ENCODE peak calls at places on chromosome 5, in five cellular contexts. K is M059J, P is small intestine, V is A549, U is Right ventricle myocardium superior. I is an unnamed sample.

GRCh38 chr5:92800360-92800759 is 780.7 kb downstream of the NR2F1-AS1 start:
- DNase-seq in P (no peak), U (no peak), V (peak; percentile 10), K (peak; percentile 73), I (peak; percentile 89)

GRCh38 chr5:106392766-106393165 is 1278.0 kb downstream of the EFNA5 start:
- DNase-seq in V (no peak), P (no peak), U (no peak), K (peak; percentile 43), I (no peak)

GRCh38 chr5:106880656-106881055 is 790.1 kb downstream of the EFNA5 start:
- DNase-seq in U (no peak), P (peak; percentile 5), K (no peak), V (no peak), I (no peak)

GRCh38 chr5:66517361-66517760 is 78.8 kb upstream of the MAST4 start:
- DNase-seq in U (no peak), V (no peak), K (no peak), P (no peak), I (no peak)

GRCh38 chr5:178376906-178377582 is 144.4 kb upstream of the PHYKPL start:
- DNase-seq in V (no peak), K (no peak), P (no peak), U (no peak), I (no peak)

GRCh38 chr5:98349251-98349989 is 424.0 kb upstream of the RGMB start:
- DNase-seq in K (peak; percentile 76), U (no peak), V (peak; percentile 27), P (no peak), I (no peak)

GRCh38 chr5:37495668-37496067 is 116.5 kb downstream of the WDR70 start:
- DNase-seq in P (no peak), U (no peak), V (peak; percentile 13), K (peak; percentile 96), I (no peak)

GRCh38 chr5:109863752-109864151 is 174.0 kb downstream of the MAN2A1 start:
- DNase-seq in U (no peak), K (peak; percentile 16), P (no peak), V (no peak), I (no peak)

GRCh38 chr5:74042559-74043357 is 416.8 kb downstream of the ARHGEF28 start:
- DNase-seq in P (no peak), U (no peak), K (peak; percentile 81), V (peak; percentile 50), I (no peak)

GRCh38 chr5:116621599-116621998 is 47.0 kb upstream of the SEMA6A start:
- DNase-seq in K (no peak), V (no peak), U (no peak), P (no peak), I (peak; percentile 19)

GRCh38 chr5:146240951-146241350 is 37.5 kb downstream of the RBM27 start:
- DNase-seq in V (no peak), U (no peak), K (no peak), P (no peak), I (no peak)

GRCh38 chr5:92907914-92908606 is 673.0 kb downstream of the NR2F1-AS1 start:
- DNase-seq in K (peak; percentile 85), V (no peak), P (no peak), U (no peak), I (no peak)

GRCh38 chr5:39164529-39165402 is 54.6 kb downstream of the FYB1 start:
- DNase-seq in V (no peak), U (no peak), K (peak; percentile 26), P (no peak), I (no peak)

GRCh38 chr5:32258406-32258805 is 54.3 kb downstream of the MTMR12 start:
- DNase-seq in P (no peak), V (no peak), K (no peak), U (no peak), I (no peak)

GRCh38 chr5:57841671-57842375 is 359.2 kb upstream of the ACTBL2 start:
- DNase-seq in V (peak; percentile 90), K (peak; percentile 98), U (no peak), P (no peak), I (no peak)

GRCh38 chr5:152584103-152584502 is 179.0 kb upstream of the NMUR2 start:
- DNase-seq in K (no peak), P (no peak), V (no peak), U (no peak), I (no peak)

GRCh38 chr5:603081-603998 is 8.8 kb upstream of the CEP72 start:
- DNase-seq in U (no peak), V (no peak), K (no peak), P (no peak), I (no peak)

GRCh38 chr5:105506692-105507277 is 1944.2 kb upstream of the NUDT12 start:
- DNase-seq in U (no peak), V (peak; percentile 18), K (peak; percentile 3), P (no peak), I (no peak)

GRCh38 chr5:179163236-179164155 is 103.3 kb downstream of the ZNF354C start:
- DNase-seq in U (peak; percentile 20), P (no peak), V (no peak), K (no peak), I (no peak)

GRCh38 chr5:119328753-119329602 is 26.8 kb upstream of the TNFAIP8 start:
- DNase-seq in V (no peak), P (no peak), K (peak; percentile 81), U (no peak), I (no peak)